ENCODE peak calls at places on chromosomes 3 and 15, in five cellular contexts. F, K, U, T and S are unnamed samples. For H4K20me1, the result is how much of the 10 kb centered on the place peaks cover.

GRCh38 chr3:132289311-132289710 is 27.9 kb upstream of the ACP3 start:
- DNase-seq in T (no peak), F (no peak), K (no peak), U (peak), S (no peak)

GRCh38 chr3:45957606-45958005 is 14.3 kb downstream of the CXCR6 start:
- DNase-seq in U (no peak), F (no peak), T (no peak), K (no peak), S (no peak)

GRCh38 chr3:9168230-9168629 is 81.2 kb downstream of the SRGAP3 start:
- DNase-seq in U (no peak), K (no peak), F (peak), T (no peak), S (peak)

GRCh38 chr15:94666553-94666952 is 435.2 kb downstream of the MCTP2 start:
- DNase-seq in U (no peak), F (no peak), T (no peak), K (no peak), S (no peak)

GRCh38 chr3:189529468-189529867 is 101.7 kb upstream of the TP63 start:
- DNase-seq in U (no peak), T (no peak), K (no peak), F (no peak), S (no peak)

GRCh38 chr3:105527538-105527937 is 160.8 kb downstream of the ALCAM start:
- DNase-seq in K (peak), T (no peak), F (no peak), U (no peak), S (no peak)

GRCh38 chr3:36147934-36148333 is 232.4 kb upstream of the STAC start:
- DNase-seq in U (no peak), T (no peak), K (peak), F (no peak), S (no peak)

GRCh38 chr15:67142142-67143092 is 77.0 kb downstream of the SMAD3 start:
- DNase-seq in U (peak), F (no peak), K (peak), T (peak), S (peak)

GRCh38 chr3:38029400-38030125 is at the start of gene PLCD1:
- DNase-seq in F (peak), T (peak), U (peak), K (no peak), S (peak)

GRCh38 chr3:66363133-66363532 is 137.7 kb downstream of the LRIG1 start:
- DNase-seq in K (no peak), F (no peak), T (no peak), U (no peak), S (no peak)
- TF ChIP-seq EZH2phosphoT487 in K (no peak), F (no peak), T (no peak), U (no peak), S (no peak)

DNA sequence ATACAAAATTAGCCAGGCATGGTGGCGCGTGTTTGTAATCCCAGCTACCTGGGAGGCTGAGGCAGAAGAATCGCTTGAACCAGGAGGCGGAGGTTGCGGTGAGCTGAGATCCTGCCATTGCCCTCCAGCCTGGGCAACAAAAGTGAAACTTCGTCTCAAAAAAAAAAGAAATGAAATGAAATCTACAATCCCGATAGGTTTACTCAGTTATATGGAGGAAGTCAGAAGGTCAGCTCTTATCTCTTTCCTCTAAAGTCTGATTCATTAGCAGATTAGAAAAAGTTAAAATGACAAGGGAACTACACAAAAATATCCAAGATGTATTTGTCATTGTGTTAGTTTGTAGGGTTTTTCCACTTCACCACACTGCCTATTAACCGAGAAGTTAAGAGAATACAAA is 420.7 kb downstream of the SHQ1 start:
- DNase-seq in T (no peak), F (no peak), K (no peak), U (no peak), S (no peak)
- H3K4me2 ChIP-seq in T (no peak), F (peak), K (no peak), U (no peak), S (peak)

DNA sequence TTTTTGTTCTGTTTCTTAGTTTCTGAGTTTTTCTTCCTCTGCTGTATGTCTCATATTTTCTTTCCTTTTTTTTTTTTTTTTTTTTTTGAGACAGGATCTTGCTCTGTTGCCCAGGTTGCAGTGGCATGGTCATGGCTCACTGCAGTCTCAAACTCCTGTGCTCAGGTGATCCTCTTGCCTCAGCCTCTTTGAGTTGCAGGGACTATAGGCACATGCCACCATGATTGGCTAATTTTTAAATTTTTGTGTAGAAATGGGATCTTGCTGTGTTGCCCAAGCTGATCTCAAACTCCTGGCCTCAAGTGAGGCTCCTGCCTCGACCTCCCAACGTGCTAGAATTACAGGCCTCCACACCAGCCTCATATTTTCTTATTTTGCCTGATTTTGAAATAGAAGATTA is 51.9 kb downstream of the CTDSPL2 start:
- DNase-seq in K (no peak), T (no peak), F (no peak), U (no peak), S (no peak)
- H4K20me1 ChIP-seq in K (under half), T (under half), F (under half), U (under half), S (under half)

DNA sequence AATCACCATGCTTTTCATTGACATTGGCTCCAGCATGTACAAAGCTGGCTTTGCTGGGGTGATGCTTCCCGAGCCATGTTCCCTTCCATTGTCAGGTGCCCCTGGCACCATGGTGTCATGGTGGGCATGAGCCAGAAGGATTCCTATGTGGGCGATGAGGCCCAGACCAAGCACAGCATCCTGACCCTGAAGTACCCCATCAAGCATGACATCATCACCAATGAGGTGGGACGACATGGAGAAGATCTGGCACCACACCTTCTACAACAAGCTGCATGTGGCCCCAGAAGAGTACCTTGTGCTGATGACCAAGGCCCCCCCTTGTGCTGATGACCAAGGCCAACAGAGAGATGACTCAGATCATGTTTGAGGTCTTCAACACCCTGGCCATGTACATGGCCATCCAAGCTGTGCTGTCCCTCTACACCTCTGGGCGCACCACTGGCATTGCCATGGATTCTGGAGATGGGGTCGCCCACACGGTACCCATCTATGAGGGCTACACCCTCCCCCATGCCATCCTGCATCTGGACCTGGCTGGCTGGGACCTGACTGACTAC is 17.6 kb upstream of the RBP2 start:
- DNase-seq in F (no peak), T (no peak), U (no peak), K (no peak), S (no peak)
- TF ChIP-seq EZH2phosphoT487 in F (no peak), T (no peak), U (no peak), K (no peak), S (no peak)

GRCh38 chr15:41340189-41340695 is 7.6 kb downstream of the NUSAP1 start:
- DNase-seq in U (no peak), K (no peak), F (no peak), T (no peak), S (no peak)

GRCh38 chr15:41334293-41335120 is 1.8 kb downstream of the NUSAP1 start:
- DNase-seq in F (no peak), T (no peak), K (peak), U (no peak), S (no peak)

GRCh38 chr15:41337631-41338522 is 5.2 kb downstream of the NUSAP1 start:
- DNase-seq in F (no peak), K (no peak), T (no peak), U (peak), S (no peak)

GRCh38 chr15:41336549-41336948 is 3.9 kb downstream of the NUSAP1 start:
- DNase-seq in T (no peak), F (no peak), K (no peak), U (no peak), S (no peak)

DNA sequence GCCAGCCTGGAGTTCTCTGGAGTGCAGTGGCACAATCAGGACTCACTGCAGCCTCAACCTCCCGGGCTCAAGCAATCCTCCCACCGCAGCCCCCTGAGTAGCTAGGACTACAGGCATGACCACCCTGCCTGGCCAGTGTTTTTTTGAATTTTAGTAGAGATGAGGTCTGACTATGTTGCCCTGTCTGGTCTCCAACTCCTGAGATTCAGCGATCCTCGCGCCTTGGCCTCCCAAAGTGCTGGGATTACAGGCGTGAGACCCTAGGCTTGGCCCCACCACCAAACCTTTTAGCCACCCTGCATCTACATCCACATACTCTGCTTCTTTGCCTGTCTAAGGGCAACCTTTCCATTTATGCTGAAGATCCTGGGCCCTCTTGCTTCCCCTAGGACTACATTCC is 4.4 kb downstream of the NUSAP1 start:
- DNase-seq in T (no peak), K (no peak), F (no peak), U (no peak), S (no peak)
- H3K4me2 ChIP-seq in T (peak), K (no peak), F (no peak), U (no peak), S (no peak)

DNA sequence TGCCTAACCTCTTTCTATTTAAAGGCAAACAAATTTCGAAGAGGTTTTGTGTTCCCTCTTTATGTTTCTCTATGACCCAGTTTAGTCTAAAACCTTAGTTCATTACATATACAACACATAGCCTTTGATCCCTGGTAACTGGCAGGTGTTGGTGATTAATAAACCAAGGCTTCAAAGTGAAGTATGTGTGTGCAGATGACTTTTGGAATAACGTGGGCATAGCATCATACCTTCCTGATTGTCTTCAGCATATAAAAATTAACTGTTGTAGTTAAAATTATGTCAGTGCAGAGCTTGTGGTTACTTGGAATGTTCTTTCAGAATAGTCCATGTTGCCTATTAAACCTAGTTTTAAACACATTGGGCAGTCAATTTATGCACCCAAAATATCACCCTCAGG is 608.3 kb downstream of the ROBO2 start:
- DNase-seq in F (no peak), K (no peak), T (no peak), U (no peak), S (no peak)
- H4K20me1 ChIP-seq in F (under half), K (under half), T (under half), U (under half), S (under half)